ENCODE peak calls at places on chromosomes 12 and 14, in five cellular contexts. J is GM12878, B is HepG2, G is K562, E is H1. L is an unnamed sample.

GRCh38 chr12:82745807-82746206 is 59.1 kb downstream of the TMTC2 start:
- DNase-seq in J (no peak), B (no peak), G (no peak), E (no peak), L (no peak)

GRCh38 chr12:98738539-98738938 is 93.4 kb downstream of the APAF1 start:
- DNase-seq in J (no peak), B (no peak), G (no peak), E (no peak), L (no peak)

GRCh38 chr12:66061076-66061475 is 69.5 kb downstream of the LLPH start:
- DNase-seq in J (no peak), B (peak), G (no peak), E (no peak), L (no peak)

GRCh38 chr12:20969766-20970165 is 159.3 kb downstream of the SLCO1B3 start:
- DNase-seq in J (no peak), B (no peak), G (no peak), E (no peak), L (no peak)

GRCh38 chr14:101563654-101564443 is 2.6 kb downstream of the DIO3 start:
- DNase-seq in J (no peak), B (no peak), G (no peak), E (no peak), L (peak)

GRCh38 chr12:113803829-113804140 is 162.3 kb downstream of the RBM19 start:
- DNase-seq in J (no peak), B (no peak), G (no peak), E (no peak), L (no peak)

GRCh38 chr12:94239332-94239731 is 91.0 kb downstream of the PLXNC1 start:
- DNase-seq in J (no peak), B (no peak), G (no peak), E (no peak), L (no peak)

GRCh38 chr12:130342842-130343241 is 5.2 kb downstream of the PIWIL1 start:
- DNase-seq in J (no peak), B (no peak), G (no peak), E (no peak), L (no peak)

GRCh38 chr14:63039800-63040380 is 5.4 kb downstream of the KCNH5 start:
- DNase-seq in J (no peak), B (peak), G (no peak), E (no peak), L (no peak)

GRCh38 chr12:129966086-129966640 is 62.3 kb upstream of the TMEM132D start:
- DNase-seq in J (no peak), B (no peak), G (no peak), E (peak), L (no peak)

GRCh38 chr12:1391722-1392121 is 202.7 kb downstream of the FBXL14 start:
- DNase-seq in J (no peak), B (no peak), G (no peak), E (no peak), L (peak)

GRCh38 chr14:103702497-103703432 is 12.5 kb downstream of the XRCC3 start:
- DNase-seq in J (no peak), B (no peak), G (no peak), E (no peak), L (no peak)

GRCh38 chr12:52847335-52848102 is 1.3 kb downstream of the KRT78 start:
- DNase-seq in J (no peak), B (no peak), G (no peak), E (no peak), L (no peak)

GRCh38 chr12:80821513-80822000 is 104.8 kb downstream of the MYF5 start:
- DNase-seq in J (no peak), B (no peak), G (no peak), E (no peak), L (peak)

DNA sequence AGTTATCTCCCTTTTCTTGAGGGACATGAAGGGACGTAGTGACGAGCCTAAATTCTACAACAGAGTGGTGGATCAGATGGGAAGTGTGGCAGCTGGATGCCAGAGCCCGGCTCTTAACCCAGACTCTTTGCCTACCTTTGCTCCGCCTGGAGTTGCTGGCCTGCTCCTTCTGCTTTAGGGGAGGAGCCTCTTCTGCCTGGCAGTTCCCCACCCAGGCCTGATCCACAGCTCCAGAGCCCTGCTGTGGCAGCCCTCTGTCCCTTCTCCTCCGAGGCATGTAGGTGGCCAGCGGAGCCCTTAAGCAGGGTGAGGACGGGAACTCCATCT is 2.3 kb upstream of the PRPH start:
- DNase-seq in J (no peak), B (no peak), G (no peak), E (no peak), L (no peak)
- TF ChIP-seq SP1 in J (no peak), B (no peak), G (no peak), E (no peak), L (no peak)

GRCh38 chr14:95388699-95389098 is 69.0 kb upstream of the CLMN start:
- DNase-seq in J (no peak), B (no peak), G (no peak), E (no peak), L (no peak)

GRCh38 chr14:95386536-95386935 is 66.8 kb upstream of the CLMN start:
- DNase-seq in J (no peak), B (no peak), G (no peak), E (no peak), L (peak)

GRCh38 chr14:95387826-95388445 is 68.2 kb upstream of the CLMN start:
- DNase-seq in J (no peak), B (no peak), G (no peak), E (no peak), L (no peak)

GRCh38 chr14:95392841-95393240 is 73.1 kb upstream of the CLMN start:
- DNase-seq in J (no peak), B (no peak), G (no peak), E (no peak), L (no peak)

GRCh38 chr14:95389471-95390011 is 69.8 kb upstream of the CLMN start:
- DNase-seq in J (no peak), B (no peak), G (no peak), E (no peak), L (no peak)
- TF ChIP-seq CREB1 in J (no peak), B (no peak), G (no peak), E (no peak), L (no peak)

GRCh38 chr14:32430326-32430725 is 101.2 kb downstream of the AKAP6 start:
- DNase-seq in J (no peak), B (no peak), G (no peak), E (no peak), L (no peak)

GRCh38 chr14:32428875-32429274 is 99.8 kb downstream of the AKAP6 start:
- DNase-seq in J (no peak), B (no peak), G (no peak), E (no peak), L (no peak)

GRCh38 chr14:32428149-32428548 is 99.1 kb downstream of the AKAP6 start:
- DNase-seq in J (no peak), B (no peak), G (no peak), E (no peak), L (no peak)

GRCh38 chr14:32426028-32426427 is 96.9 kb downstream of the AKAP6 start:
- DNase-seq in J (no peak), B (no peak), G (no peak), E (no peak), L (no peak)

GRCh38 chr14:32426596-32427408 is 97.7 kb downstream of the AKAP6 start:
- DNase-seq in J (no peak), B (no peak), G (no peak), E (no peak), L (no peak)
- TF ChIP-seq SP1 in J (no peak), B (no peak), G (no peak), E (no peak), L (no peak)

GRCh38 chr14:49940805-49941421 is 48.0 kb downstream of the ARF6 start:
- DNase-seq in J (no peak), B (no peak), G (no peak), E (no peak), L (no peak)
- TF ChIP-seq CREB1 in J (no peak), B (no peak), G (no peak), E (no peak), L (no peak)

GRCh38 chr12:96194901-96195844 is 998 bp downstream of the ELK3 start:
- DNase-seq in J (peak), B (no peak), G (peak), E (no peak), L (peak)
- TF ChIP-seq SP1 in J (peak), B (no peak), G (no peak), E (no peak), L (no peak)

GRCh38 chr14:80491131-80491530 is 279.8 kb upstream of the DIO2 start:
- DNase-seq in J (peak), B (peak), G (no peak), E (peak), L (peak)
- TF ChIP-seq CREB1 in J (no peak), B (no peak), G (no peak), E (no peak), L (no peak)

GRCh38 chr12:54592316-54592715 is 3.9 kb upstream of the PPP1R1A start:
- DNase-seq in J (no peak), B (no peak), G (no peak), E (no peak), L (no peak)
- TF ChIP-seq SP1 in J (no peak), B (no peak), G (no peak), E (no peak), L (no peak)

L was measured in WTC11.